ENCODE peak calls at places on chromosomes 12 and 14, in four cellular contexts. One of them, this sample, is unnamed.
A peak's percentile ranks its signal among the peaks of the same experiment; 100 is the strongest.

GRCh38 chr12:71551529-71551928 is 111.9 kb downstream of the LGR5 start:
- DNase-seq in H1: no peak
- DNase-seq in mesendoderm: no peak
- DNase-seq in H9: no peak
- DNase-seq in this sample: no peak

GRCh38 chr14:77303417-77304156 is 17.1 kb downstream of the POMT2 start:
- DNase-seq in H9: no peak
- DNase-seq in mesendoderm: peak; percentile 86
- DNase-seq in H1: no peak
- DNase-seq in this sample: no peak

GRCh38 chr14:75522224-75522764 is at the start of gene BATF:
- DNase-seq in H9: no peak
- DNase-seq in H1: no peak
- DNase-seq in mesendoderm: no peak
- DNase-seq in this sample: no peak

GRCh38 chr12:1662761-1663439 is 28.0 kb upstream of the ADIPOR2 start:
- DNase-seq in mesendoderm: peak; percentile 98
- DNase-seq in H1: peak; percentile 87
- DNase-seq in H9: peak; percentile 98
- DNase-seq in this sample: peak; percentile 67

GRCh38 chr12:13595536-13596450 is 385.6 kb downstream of the GRIN2B start:
- DNase-seq in mesendoderm: peak; percentile 73
- DNase-seq in H9: peak; percentile 67
- DNase-seq in H1: no peak
- DNase-seq in this sample: no peak

GRCh38 chr12:121282072-121282742 is 14.3 kb downstream of the CAMKK2 start:
- DNase-seq in H1: no peak
- DNase-seq in H9: no peak
- DNase-seq in mesendoderm: peak; percentile 30
- DNase-seq in this sample: no peak

GRCh38 chr14:24690492-24690891 is 56.5 kb upstream of the GZMB start:
- DNase-seq in H1: peak; percentile 61
- DNase-seq in H9: peak; percentile 77
- DNase-seq in mesendoderm: peak; percentile 78
- DNase-seq in this sample: no peak

GRCh38 chr14:100623961-100624360 is 36.7 kb upstream of the BEGAIN start:
- DNase-seq in H1: no peak
- DNase-seq in mesendoderm: no peak
- DNase-seq in H9: no peak
- DNase-seq in this sample: no peak

GRCh38 chr14:53951661-53952265 is 4.9 kb downstream of the BMP4 start:
- DNase-seq in H9: peak; percentile 48
- DNase-seq in H1: peak; percentile 57
- DNase-seq in mesendoderm: peak; percentile 63
- DNase-seq in this sample: no peak

GRCh38 chr12:20822925-20823324 is 12.4 kb downstream of the SLCO1B3 start:
- DNase-seq in H1: no peak
- DNase-seq in mesendoderm: no peak
- DNase-seq in H9: no peak
- DNase-seq in this sample: no peak

GRCh38 chr12:109981311-109981710 is 14.9 kb downstream of the GIT2 start:
- DNase-seq in H1: no peak
- DNase-seq in mesendoderm: no peak
- DNase-seq in H9: no peak
- DNase-seq in this sample: no peak

GRCh38 chr14:91146661-91147060 is 32.8 kb downstream of the DGLUCY start:
- DNase-seq in H1: no peak
- DNase-seq in mesendoderm: no peak
- DNase-seq in H9: no peak
- DNase-seq in this sample: no peak

GRCh38 chr14:91402278-91403068 is 15.1 kb downstream of the CCDC88C start:
- DNase-seq in mesendoderm: no peak
- DNase-seq in H1: no peak
- DNase-seq in H9: no peak
- DNase-seq in this sample: no peak

GRCh38 chr12:120265483-120266179 is at the start of gene PXN:
- DNase-seq in mesendoderm: peak; percentile 82
- DNase-seq in H9: peak; percentile 89
- DNase-seq in H1: peak; percentile 97
- DNase-seq in this sample: peak; percentile 85

GRCh38 chr14:35338731-35339405 is 46.7 kb downstream of the PSMA6 start:
- DNase-seq in H9: no peak
- DNase-seq in H1: no peak
- DNase-seq in mesendoderm: no peak
- DNase-seq in this sample: no peak

GRCh38 chr14:35336171-35337073 is 44.2 kb downstream of the PSMA6 start:
- DNase-seq in mesendoderm: peak; percentile 92
- DNase-seq in H9: peak; percentile 84
- DNase-seq in H1: peak; percentile 64
- DNase-seq in this sample: no peak

GRCh38 chr14:35335388-35336092 is 43.4 kb downstream of the PSMA6 start:
- DNase-seq in H9: no peak
- DNase-seq in mesendoderm: no peak
- DNase-seq in H1: peak; percentile 39
- DNase-seq in this sample: no peak

GRCh38 chr14:35337074-35337556 is 44.9 kb downstream of the PSMA6 start:
- DNase-seq in mesendoderm: no peak
- DNase-seq in H1: no peak
- DNase-seq in H9: no peak
- DNase-seq in this sample: no peak

DNA sequence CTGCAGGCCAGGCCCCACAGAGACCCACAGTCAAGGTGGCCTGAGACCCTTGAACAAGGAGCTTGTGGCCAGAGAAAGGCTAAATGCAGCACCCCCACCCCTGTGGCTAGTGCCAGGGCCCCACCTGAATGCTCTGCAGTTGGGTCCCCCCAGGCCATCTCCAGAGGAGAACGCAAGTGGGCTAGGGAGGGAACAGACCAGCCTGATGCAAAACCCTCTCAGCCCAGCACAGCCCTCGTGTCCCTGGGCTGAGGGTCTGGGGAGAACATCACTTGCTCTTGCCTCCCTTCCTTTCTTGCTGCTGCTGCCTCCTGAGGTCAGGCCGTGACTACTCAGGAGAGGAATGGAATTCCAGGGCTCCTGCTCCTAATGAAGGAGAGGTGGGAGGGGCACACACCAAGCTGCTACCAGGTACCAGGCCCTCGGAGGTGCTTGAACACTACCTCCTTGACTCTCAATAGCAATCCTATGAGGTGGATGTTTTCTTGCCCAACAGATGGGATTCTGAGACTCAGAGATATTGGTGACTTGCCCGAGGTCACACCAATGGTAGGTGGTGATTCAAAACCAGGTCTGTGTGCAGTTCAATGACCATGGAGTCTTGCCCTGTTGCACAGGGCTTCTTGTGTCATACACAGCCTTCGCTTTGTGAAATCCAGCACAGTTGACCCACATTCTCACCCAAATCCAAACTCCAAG is 45.5 kb downstream of the PSMA6 start:
- DNase-seq in H9: peak; percentile 72
- DNase-seq in mesendoderm: peak; percentile 90
- DNase-seq in H1: peak; percentile 49
- DNase-seq in this sample: no peak
- H2BK15ac ChIP-seq in H9: no peak overlapping the region
- H2BK15ac ChIP-seq in mesendoderm: no peak overlapping the region
- H2BK15ac ChIP-seq in H1: peak overlapping the region; percentile 4
- H2BK15ac ChIP-seq in this sample: no peak overlapping the region

DNA sequence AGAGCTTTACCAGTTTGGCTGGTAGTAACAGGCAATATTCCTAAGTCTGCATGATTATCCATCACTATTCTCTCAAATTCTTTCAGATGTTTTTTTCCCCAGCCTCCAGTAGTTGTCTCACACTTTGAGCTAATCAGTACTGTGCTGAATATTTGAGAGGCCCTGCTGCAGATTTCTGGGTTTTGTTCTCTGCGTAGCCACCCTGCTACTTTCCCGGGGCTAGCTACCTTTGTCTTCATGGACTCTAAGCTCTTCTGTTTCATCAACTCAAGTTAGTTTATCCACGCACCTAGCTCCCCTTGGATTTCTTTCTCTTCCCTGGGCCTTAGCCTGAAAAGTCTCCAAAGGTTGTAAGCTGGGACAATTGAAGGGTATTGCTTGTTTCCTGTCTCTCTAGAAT is 73.0 kb downstream of the FUT8 start:
- DNase-seq in H9: no peak
- DNase-seq in mesendoderm: peak; percentile 60
- DNase-seq in H1: no peak
- DNase-seq in this sample: peak; percentile 38
- H3K4me2 ChIP-seq in H9: no peak overlapping the region
- H3K4me2 ChIP-seq in mesendoderm: no peak overlapping the region
- H3K4me2 ChIP-seq in H1: no peak overlapping the region
- H3K4me2 ChIP-seq in this sample: no peak overlapping the region

DNA sequence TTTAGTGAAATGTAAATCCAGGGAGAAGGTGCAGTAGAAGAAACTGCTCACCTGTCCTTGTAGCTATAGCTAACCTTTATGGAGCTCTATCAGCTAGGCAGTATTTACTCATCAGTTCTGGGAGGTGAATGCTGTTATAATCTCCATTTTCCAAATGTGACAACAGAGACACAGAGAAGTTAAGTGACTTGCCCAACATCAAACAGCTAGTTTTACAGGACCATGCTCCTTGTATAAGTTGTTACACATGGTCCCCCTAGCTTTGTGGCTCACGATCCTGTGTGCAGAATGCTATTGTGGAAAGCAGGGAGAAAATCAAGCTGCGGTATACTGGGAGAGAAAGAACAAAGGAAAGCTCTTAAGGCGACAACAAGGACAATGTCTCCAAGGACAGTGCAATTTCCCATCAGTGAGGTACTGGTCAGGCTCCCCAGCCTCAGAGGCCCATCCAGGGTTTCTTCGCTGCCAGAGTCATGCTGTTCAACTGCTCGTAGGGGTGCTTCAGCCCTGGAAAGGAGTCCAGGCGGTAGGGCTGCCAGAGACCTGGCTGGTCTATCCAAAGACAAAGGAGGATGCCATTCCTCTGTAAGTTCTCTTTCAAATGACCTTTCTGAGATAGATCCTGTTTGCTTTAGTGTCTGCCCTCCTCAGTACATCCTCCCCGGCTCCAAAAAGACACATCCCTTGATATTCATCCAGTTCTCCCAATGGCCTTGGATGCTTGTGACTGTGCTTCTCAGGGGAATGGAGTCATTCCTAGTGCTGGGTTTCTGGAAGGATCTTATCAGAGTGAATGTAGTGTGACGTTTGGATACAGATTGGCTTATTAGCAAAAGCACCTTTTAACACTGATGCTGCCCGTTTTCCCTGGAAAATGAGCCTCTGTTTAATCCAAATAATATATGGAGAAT is 95.5 kb downstream of the ARF6 start:
- DNase-seq in H1: no peak
- DNase-seq in mesendoderm: no peak
- DNase-seq in H9: no peak
- DNase-seq in this sample: no peak
- H2BK15ac ChIP-seq in H1: no peak overlapping the region
- H2BK15ac ChIP-seq in mesendoderm: no peak overlapping the region
- H2BK15ac ChIP-seq in H9: no peak overlapping the region
- H2BK15ac ChIP-seq in this sample: no peak overlapping the region

GRCh38 chr14:105783707-105784106 is 257.3 kb downstream of the TMEM121 start:
- DNase-seq in mesendoderm: no peak
- DNase-seq in H1: no peak
- DNase-seq in H9: no peak
- DNase-seq in this sample: no peak
- H3K4me2 ChIP-seq in mesendoderm: no peak overlapping the region
- H3K4me2 ChIP-seq in H1: no peak overlapping the region
- H3K4me2 ChIP-seq in H9: no peak overlapping the region
- H3K4me2 ChIP-seq in this sample: no peak overlapping the region

GRCh38 chr12:104219361-104219892 is 3.8 kb downstream of the TXNRD1 start:
- DNase-seq in mesendoderm: peak; percentile 35
- DNase-seq in H9: no peak
- DNase-seq in H1: no peak
- DNase-seq in this sample: no peak

GRCh38 chr12:104219908-104220404 is 4.4 kb downstream of the TXNRD1 start:
- DNase-seq in mesendoderm: peak; percentile 88
- DNase-seq in H9: no peak
- DNase-seq in H1: peak; percentile 23
- DNase-seq in this sample: no peak

GRCh38 chr12:104218935-104219334 is 3.4 kb downstream of the TXNRD1 start:
- DNase-seq in mesendoderm: no peak
- DNase-seq in H1: no peak
- DNase-seq in H9: no peak
- DNase-seq in this sample: no peak

GRCh38 chr12:104222981-104223380 is 7.4 kb downstream of the TXNRD1 start:
- DNase-seq in H9: no peak
- DNase-seq in H1: no peak
- DNase-seq in mesendoderm: no peak
- DNase-seq in this sample: no peak

GRCh38 chr12:104220931-104221330 is 5.4 kb downstream of the TXNRD1 start:
- DNase-seq in H1: peak; percentile 20
- DNase-seq in mesendoderm: no peak
- DNase-seq in H9: no peak
- DNase-seq in this sample: no peak
- H2BK15ac ChIP-seq in H1: no peak overlapping the region
- H2BK15ac ChIP-seq in mesendoderm: no peak overlapping the region
- H2BK15ac ChIP-seq in H9: no peak overlapping the region
- H2BK15ac ChIP-seq in this sample: no peak overlapping the region

DNA sequence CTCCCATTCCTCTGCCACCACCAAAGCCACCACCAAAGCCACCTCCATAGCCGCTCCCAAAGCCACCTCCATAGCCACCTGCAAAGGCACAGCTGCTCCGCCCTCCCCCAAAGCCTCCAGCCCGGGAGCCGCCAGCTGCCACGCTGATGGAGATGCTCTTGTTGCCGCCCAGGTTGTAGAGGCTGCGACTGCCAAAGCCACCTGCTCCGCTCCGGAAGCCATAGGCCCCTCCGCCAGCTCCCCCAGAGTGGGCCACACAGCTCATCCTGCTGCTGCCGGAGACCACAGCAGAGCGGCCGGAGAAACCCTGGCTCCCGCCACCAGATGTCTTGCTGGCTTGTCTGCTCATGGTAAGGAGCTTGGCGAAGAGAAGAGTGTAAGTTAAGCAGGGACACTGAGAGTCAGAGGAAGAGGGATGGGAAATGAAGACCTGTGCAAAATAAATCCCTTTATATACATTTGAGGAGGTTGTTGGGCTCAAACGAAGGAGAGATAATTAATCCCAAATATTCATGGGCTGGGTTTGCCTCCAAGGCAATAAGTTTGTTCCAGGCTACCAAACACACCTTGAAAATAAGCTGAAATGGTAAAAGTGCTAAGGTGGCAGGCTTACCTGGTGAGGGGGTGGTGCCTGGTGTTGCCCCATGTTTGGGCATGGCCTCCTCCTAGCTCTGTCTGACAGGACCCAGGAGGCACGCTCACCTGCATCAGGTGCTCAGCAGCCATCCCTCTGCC is at the start of gene KRT3:
- DNase-seq in mesendoderm: no peak
- DNase-seq in H9: no peak
- DNase-seq in H1: no peak
- DNase-seq in this sample: no peak
- H3K4me2 ChIP-seq in mesendoderm: no peak within 1 kb of the TSS
- H3K4me2 ChIP-seq in H9: no peak within 1 kb of the TSS
- H3K4me2 ChIP-seq in H1: no peak within 1 kb of the TSS
- H3K4me2 ChIP-seq in this sample: no peak within 1 kb of the TSS

This sample was measured in neuronal stem cell.